ENCODE peak calls at places on chromosomes 1 and 21, in six cellular contexts. One of them, this sample, is unnamed.
A peak's percentile ranks its signal among the peaks of the same experiment; 100 is the strongest.

GRCh38 chr1:221437924-221438323 is 304.0 kb downstream of the DUSP10 start:
- DNase-seq in heart right ventricle: no peak
- DNase-seq in body of pancreas: no peak
- DNase-seq in OCI-LY7: no peak
- DNase-seq in right atrium auricular region: no peak
- DNase-seq in transverse colon: no peak
- DNase-seq in this sample: no peak

GRCh38 chr21:41957991-41958766 is 4.4 kb upstream of the C2CD2 start:
- DNase-seq in heart right ventricle: peak; percentile 72
- DNase-seq in body of pancreas: peak; percentile 73
- DNase-seq in OCI-LY7: no peak
- DNase-seq in right atrium auricular region: peak; percentile 82
- DNase-seq in transverse colon: peak; percentile 61
- DNase-seq in this sample: peak; percentile 79

GRCh38 chr1:208007938-208008342 is 97.0 kb upstream of the CD34 start:
- DNase-seq in heart right ventricle: no peak
- DNase-seq in body of pancreas: no peak
- DNase-seq in OCI-LY7: no peak
- DNase-seq in right atrium auricular region: no peak
- DNase-seq in transverse colon: no peak
- DNase-seq in this sample: no peak

GRCh38 chr1:890661-891060 is 33.1 kb upstream of the SAMD11 start:
- DNase-seq in heart right ventricle: no peak
- DNase-seq in body of pancreas: no peak
- DNase-seq in OCI-LY7: no peak
- DNase-seq in right atrium auricular region: peak; percentile 26
- DNase-seq in transverse colon: no peak
- DNase-seq in this sample: no peak

GRCh38 chr1:236748471-236748870 is 46.6 kb upstream of the MTR start:
- DNase-seq in heart right ventricle: no peak
- DNase-seq in body of pancreas: no peak
- DNase-seq in OCI-LY7: peak; percentile 4
- DNase-seq in right atrium auricular region: no peak
- DNase-seq in transverse colon: no peak
- DNase-seq in this sample: no peak

GRCh38 chr21:40853956-40854688 is 7.2 kb upstream of the DSCAM start:
- DNase-seq in heart right ventricle: no peak
- DNase-seq in body of pancreas: no peak
- DNase-seq in OCI-LY7: no peak
- DNase-seq in right atrium auricular region: no peak
- DNase-seq in transverse colon: no peak
- DNase-seq in this sample: no peak

GRCh38 chr21:45496968-45497845 is 45.0 kb downstream of the SLC19A1 start:
- DNase-seq in heart right ventricle: peak; percentile 11
- DNase-seq in body of pancreas: no peak
- DNase-seq in OCI-LY7: no peak
- DNase-seq in right atrium auricular region: no peak
- DNase-seq in transverse colon: no peak
- DNase-seq in this sample: no peak

GRCh38 chr1:36839485-36839884 is 194.8 kb downstream of the GRIK3 start:
- DNase-seq in heart right ventricle: no peak
- DNase-seq in body of pancreas: no peak
- DNase-seq in OCI-LY7: no peak
- DNase-seq in right atrium auricular region: no peak
- DNase-seq in transverse colon: no peak
- DNase-seq in this sample: no peak

GRCh38 chr1:15101801-15102200 is 51.7 kb upstream of the TMEM51 start:
- DNase-seq in heart right ventricle: no peak
- DNase-seq in body of pancreas: no peak
- DNase-seq in OCI-LY7: no peak
- DNase-seq in right atrium auricular region: no peak
- DNase-seq in transverse colon: no peak
- DNase-seq in this sample: no peak

GRCh38 chr21:37983336-37984095 is 67.3 kb upstream of the KCNJ6 start:
- DNase-seq in heart right ventricle: no peak
- DNase-seq in body of pancreas: no peak
- DNase-seq in OCI-LY7: no peak
- DNase-seq in right atrium auricular region: no peak
- DNase-seq in transverse colon: no peak
- DNase-seq in this sample: no peak

GRCh38 chr1:37892151-37893047 is 33.0 kb upstream of the MTF1 start:
- DNase-seq in heart right ventricle: no peak
- DNase-seq in body of pancreas: no peak
- DNase-seq in OCI-LY7: peak; percentile 15
- DNase-seq in right atrium auricular region: no peak
- DNase-seq in transverse colon: no peak
- DNase-seq in this sample: no peak

GRCh38 chr1:155177192-155177917 is 3.7 kb downstream of the TRIM46 start:
- DNase-seq in heart right ventricle: no peak
- DNase-seq in body of pancreas: no peak
- DNase-seq in OCI-LY7: no peak
- DNase-seq in right atrium auricular region: no peak
- DNase-seq in transverse colon: no peak
- DNase-seq in this sample: no peak

GRCh38 chr1:113616201-113616600 is 143.1 kb downstream of the PHTF1 start:
- DNase-seq in heart right ventricle: no peak
- DNase-seq in body of pancreas: no peak
- DNase-seq in OCI-LY7: no peak
- DNase-seq in right atrium auricular region: no peak
- DNase-seq in transverse colon: no peak
- DNase-seq in this sample: no peak

GRCh38 chr1:111733183-111733995 is 5.8 kb downstream of the INKA2 start:
- DNase-seq in heart right ventricle: peak; percentile 79
- DNase-seq in body of pancreas: peak; percentile 62
- DNase-seq in OCI-LY7: no peak
- DNase-seq in right atrium auricular region: peak; percentile 85
- DNase-seq in transverse colon: peak; percentile 36
- DNase-seq in this sample: no peak

GRCh38 chr1:32878183-32878582 is 7.5 kb upstream of the FNDC5 start:
- DNase-seq in heart right ventricle: no peak
- DNase-seq in body of pancreas: no peak
- DNase-seq in OCI-LY7: no peak
- DNase-seq in right atrium auricular region: no peak
- DNase-seq in transverse colon: no peak
- DNase-seq in this sample: no peak

GRCh38 chr1:6490181-6491075 is 1.0 kb downstream of the PLEKHG5 start:
- DNase-seq in heart right ventricle: peak; percentile 65
- DNase-seq in body of pancreas: peak; percentile 74
- DNase-seq in OCI-LY7: peak; percentile 92
- DNase-seq in right atrium auricular region: no peak
- DNase-seq in transverse colon: peak; percentile 84
- DNase-seq in this sample: peak; percentile 85

GRCh38 chr1:77557053-77557452 is 125.4 kb downstream of the ZZZ3 start:
- DNase-seq in heart right ventricle: no peak
- DNase-seq in body of pancreas: peak; percentile 10
- DNase-seq in OCI-LY7: no peak
- DNase-seq in right atrium auricular region: no peak
- DNase-seq in transverse colon: no peak
- DNase-seq in this sample: no peak

GRCh38 chr1:227733309-227733705 is 1.8 kb downstream of the JMJD4 start:
- DNase-seq in heart right ventricle: no peak
- DNase-seq in body of pancreas: no peak
- DNase-seq in OCI-LY7: no peak
- DNase-seq in right atrium auricular region: no peak
- DNase-seq in transverse colon: no peak
- DNase-seq in this sample: no peak

GRCh38 chr1:185397183-185397582 is 80.1 kb upstream of the IVNS1ABP start:
- DNase-seq in heart right ventricle: no peak
- DNase-seq in body of pancreas: no peak
- DNase-seq in OCI-LY7: no peak
- DNase-seq in right atrium auricular region: no peak
- DNase-seq in transverse colon: no peak
- DNase-seq in this sample: no peak

GRCh38 chr1:150256549-150257341 is 829 bp upstream of the CA14 start:
- DNase-seq in heart right ventricle: no peak
- DNase-seq in body of pancreas: no peak
- DNase-seq in OCI-LY7: no peak
- DNase-seq in right atrium auricular region: no peak
- DNase-seq in transverse colon: no peak
- DNase-seq in this sample: no peak

GRCh38 chr1:234479866-234480265 is 887 bp upstream of the TARBP1 start:
- DNase-seq in heart right ventricle: no peak
- DNase-seq in body of pancreas: no peak
- DNase-seq in OCI-LY7: no peak
- DNase-seq in right atrium auricular region: no peak
- DNase-seq in transverse colon: no peak
- DNase-seq in this sample: no peak

GRCh38 chr1:203776636-203777035 is 11.7 kb downstream of the LAX1 start:
- DNase-seq in heart right ventricle: no peak
- DNase-seq in body of pancreas: peak; percentile 18
- DNase-seq in OCI-LY7: peak; percentile 35
- DNase-seq in right atrium auricular region: no peak
- DNase-seq in transverse colon: no peak
- DNase-seq in this sample: no peak

GRCh38 chr1:54996869-54997710 is 1.6 kb upstream of the BSND start:
- DNase-seq in heart right ventricle: no peak
- DNase-seq in body of pancreas: no peak
- DNase-seq in OCI-LY7: no peak
- DNase-seq in right atrium auricular region: no peak
- DNase-seq in transverse colon: no peak
- DNase-seq in this sample: no peak

GRCh38 chr21:36320421-36321324 is 676 bp downstream of the MORC3 start:
- DNase-seq in heart right ventricle: peak; percentile 74
- DNase-seq in body of pancreas: peak; percentile 66
- DNase-seq in OCI-LY7: peak; percentile 57
- DNase-seq in right atrium auricular region: peak; percentile 66
- DNase-seq in transverse colon: peak; percentile 71
- DNase-seq in this sample: peak; percentile 80

GRCh38 chr1:194114288-194114687 is 927.9 kb upstream of the B3GALT2 start:
- DNase-seq in heart right ventricle: no peak
- DNase-seq in body of pancreas: no peak
- DNase-seq in OCI-LY7: no peak
- DNase-seq in right atrium auricular region: no peak
- DNase-seq in transverse colon: no peak
- DNase-seq in this sample: no peak

GRCh38 chr1:241639040-241639652 is 1.0 kb downstream of the CHML start:
- DNase-seq in heart right ventricle: no peak
- DNase-seq in body of pancreas: no peak
- DNase-seq in OCI-LY7: peak; percentile 44
- DNase-seq in right atrium auricular region: no peak
- DNase-seq in transverse colon: no peak
- DNase-seq in this sample: no peak

GRCh38 chr1:241637604-241638003 is 2.6 kb downstream of the CHML start:
- DNase-seq in heart right ventricle: no peak
- DNase-seq in body of pancreas: peak; percentile 2
- DNase-seq in OCI-LY7: no peak
- DNase-seq in right atrium auricular region: no peak
- DNase-seq in transverse colon: no peak
- DNase-seq in this sample: no peak

GRCh38 chr1:241639653-241640148 is 468 bp downstream of the CHML start:
- DNase-seq in heart right ventricle: peak; percentile 36
- DNase-seq in body of pancreas: peak; percentile 48
- DNase-seq in OCI-LY7: peak; percentile 32
- DNase-seq in right atrium auricular region: no peak
- DNase-seq in transverse colon: peak; percentile 42
- DNase-seq in this sample: peak; percentile 20

GRCh38 chr1:241637046-241637590 is 3.1 kb downstream of the CHML start:
- DNase-seq in heart right ventricle: no peak
- DNase-seq in body of pancreas: no peak
- DNase-seq in OCI-LY7: no peak
- DNase-seq in right atrium auricular region: no peak
- DNase-seq in transverse colon: no peak
- DNase-seq in this sample: no peak

DNA sequence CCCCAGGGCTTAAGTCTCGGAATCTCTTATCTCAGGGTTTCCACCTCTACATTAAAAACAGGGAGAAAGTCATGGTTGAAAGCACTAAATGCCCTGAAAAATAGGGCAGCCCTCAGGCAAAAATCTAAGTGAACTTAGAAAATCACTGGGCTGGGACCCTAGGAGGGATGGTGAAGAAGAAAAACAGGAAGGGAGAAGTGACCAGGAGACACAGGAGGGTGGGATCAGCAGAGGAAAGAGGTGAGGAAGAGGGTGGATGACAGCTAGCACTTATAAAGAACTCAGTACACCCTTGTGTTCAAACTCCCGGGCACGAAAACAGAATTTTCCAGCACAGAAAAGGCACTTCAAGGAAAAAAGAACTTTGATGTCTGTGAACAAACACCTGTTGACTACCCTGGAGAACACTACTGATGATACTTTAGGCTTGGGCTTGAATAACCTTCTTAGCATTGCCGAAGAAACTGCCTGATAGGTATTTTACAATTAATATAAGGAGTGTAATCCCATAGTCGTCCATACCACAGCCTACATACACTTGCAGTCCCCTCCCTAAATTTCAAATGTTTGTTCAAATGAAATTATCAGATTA is 2.0 kb downstream of the CHML start:
- DNase-seq in heart right ventricle: no peak
- DNase-seq in body of pancreas: no peak
- DNase-seq in OCI-LY7: no peak
- DNase-seq in right atrium auricular region: no peak
- DNase-seq in transverse colon: no peak
- DNase-seq in this sample: no peak
- H3K4me3 ChIP-seq in heart right ventricle: no peak overlapping the region
- H3K4me3 ChIP-seq in body of pancreas: no peak overlapping the region
- H3K4me3 ChIP-seq in OCI-LY7: peak overlapping the region; percentile 98
- H3K4me3 ChIP-seq in right atrium auricular region: no peak overlapping the region
- H3K4me3 ChIP-seq in transverse colon: peak overlapping the region; percentile 92
- H3K4me3 ChIP-seq in this sample: peak overlapping the region; percentile 10

GRCh38 chr1:57112148-57112547 is 146.3 kb upstream of the C8B start:
- DNase-seq in heart right ventricle: no peak
- DNase-seq in body of pancreas: no peak
- DNase-seq in OCI-LY7: no peak
- DNase-seq in right atrium auricular region: no peak
- DNase-seq in transverse colon: no peak
- DNase-seq in this sample: no peak
- TF ChIP-seq CTCF in heart right ventricle: no peak
- TF ChIP-seq CTCF in body of pancreas: no peak
- TF ChIP-seq CTCF in OCI-LY7: no peak
- TF ChIP-seq CTCF in right atrium auricular region: no peak
- TF ChIP-seq CTCF in transverse colon: no peak
- TF ChIP-seq CTCF in this sample: no peak

GRCh38 chr1:106843505-106843904 is 213.0 kb upstream of the PRMT6 start:
- DNase-seq in heart right ventricle: no peak
- DNase-seq in body of pancreas: no peak
- DNase-seq in OCI-LY7: no peak
- DNase-seq in right atrium auricular region: no peak
- DNase-seq in transverse colon: no peak
- DNase-seq in this sample: no peak
- H3K4me1 ChIP-seq in heart right ventricle: no peaks in the 10 kb centered on the region
- H3K4me1 ChIP-seq in body of pancreas: no peaks in the 10 kb centered on the region
- H3K4me1 ChIP-seq in OCI-LY7: no peaks in the 10 kb centered on the region
- H3K4me1 ChIP-seq in right atrium auricular region: no peaks in the 10 kb centered on the region
- H3K4me1 ChIP-seq in transverse colon: no peaks in the 10 kb centered on the region
- H3K4me1 ChIP-seq in this sample: no peaks in the 10 kb centered on the region

GRCh38 chr1:35203295-35203694 is 10.3 kb upstream of the SFPQ start:
- DNase-seq in heart right ventricle: no peak
- DNase-seq in body of pancreas: no peak
- DNase-seq in OCI-LY7: no peak
- DNase-seq in right atrium auricular region: no peak
- DNase-seq in transverse colon: no peak
- DNase-seq in this sample: no peak

GRCh38 chr1:35202048-35202719 is 9.2 kb upstream of the SFPQ start:
- DNase-seq in heart right ventricle: no peak
- DNase-seq in body of pancreas: peak; percentile 82
- DNase-seq in OCI-LY7: peak; percentile 89
- DNase-seq in right atrium auricular region: peak; percentile 74
- DNase-seq in transverse colon: peak; percentile 72
- DNase-seq in this sample: peak; percentile 71
- H3K4me3 ChIP-seq in heart right ventricle: no peak overlapping the region
- H3K4me3 ChIP-seq in body of pancreas: no peak overlapping the region
- H3K4me3 ChIP-seq in OCI-LY7: peak overlapping the region; percentile 3
- H3K4me3 ChIP-seq in right atrium auricular region: no peak overlapping the region
- H3K4me3 ChIP-seq in transverse colon: no peak overlapping the region
- H3K4me3 ChIP-seq in this sample: no peak overlapping the region